ENCODE peak calls at places on chromosomes 4 and X, in five cellular contexts. B is stomach, D is breast epithelium, O is body of pancreas, I is IMR-90. E is an unnamed sample.

GRCh38 chr4:155966661-155967060 is 13.0 kb upstream of the CTSO start:
- DNase-seq in B (no peak), D (no peak), O (no peak), I (no peak), E (no peak)

GRCh38 chrX:151359931-151360871 is 36.8 kb upstream of the VMA21 start:
- DNase-seq in B (peak), D (no peak), O (peak), I (no peak), E (peak)

GRCh38 chr4:113293673-113294072 is 244.2 kb downstream of the ANK2 start:
- DNase-seq in B (no peak), D (no peak), O (no peak), I (no peak), E (no peak)

GRCh38 chr4:147423229-147423628 is 57.7 kb upstream of the EDNRA start:
- DNase-seq in B (no peak), D (no peak), O (no peak), I (no peak), E (no peak)

GRCh38 chrX:119468186-119468929 is at the start of gene SLC25A5:
- DNase-seq in B (peak), D (peak), O (peak), I (peak), E (peak)

GRCh38 chr4:179278647-179279046 is 1836.4 kb upstream of the AGA start:
- DNase-seq in B (no peak), D (no peak), O (no peak), I (no peak), E (no peak)

GRCh38 chr4:163484906-163485305 is 9.6 kb upstream of the TMA16 start:
- DNase-seq in B (peak), D (no peak), O (peak), I (peak), E (peak)

GRCh38 chrX:54641530-54641929 is 111.5 kb downstream of the GNL3L start:
- DNase-seq in B (no peak), D (no peak), O (no peak), I (no peak), E (no peak)

GRCh38 chrX:13082286-13083065 is 38.1 kb upstream of the FAM9C start:
- DNase-seq in B (no peak), D (no peak), O (no peak), I (no peak), E (no peak)

GRCh38 chrX:36087366-36087765 is 167.8 kb downstream of the CFAP47 start:
- DNase-seq in B (no peak), D (no peak), O (no peak), I (no peak), E (no peak)

GRCh38 chrX:111352424-111352823 is 59.6 kb downstream of the DCX start:
- DNase-seq in B (peak), D (no peak), O (peak), I (no peak), E (peak)

GRCh38 chrX:143455045-143455444 is 62.2 kb downstream of the SPANXN3 start:
- DNase-seq in B (no peak), D (no peak), O (no peak), I (no peak), E (no peak)

GRCh38 chr4:10346023-10346422 is 111.2 kb downstream of the ZNF518B start:
- DNase-seq in B (no peak), D (no peak), O (no peak), I (peak), E (no peak)

GRCh38 chr4:6562931-6563901 is 11.8 kb upstream of the MAN2B2 start:
- DNase-seq in B (no peak), D (no peak), O (no peak), I (no peak), E (no peak)

GRCh38 chr4:26218677-26219181 is 102.1 kb upstream of the RBPJ start:
- DNase-seq in B (no peak), D (no peak), O (no peak), I (no peak), E (no peak)

GRCh38 chr4:41156574-41156973 is 57.8 kb downstream of the APBB2 start:
- DNase-seq in B (no peak), D (no peak), O (no peak), I (peak), E (no peak)

GRCh38 chrX:276588-277171 is 4.5 kb upstream of the PLCXD1 start:
- DNase-seq in B (peak), D (peak), O (peak), I (peak), E (peak)

GRCh38 chrX:23228950-23229448 is 105.7 kb upstream of the PTCHD1 start:
- DNase-seq in B (no peak), D (no peak), O (no peak), I (no peak), E (no peak)

GRCh38 chr4:70945046-70945445 is 42.9 kb downstream of the MOB1B start:
- DNase-seq in B (no peak), D (no peak), O (no peak), I (peak), E (no peak)

GRCh38 chrX:111447298-111447697 is 35.3 kb upstream of the DCX start:
- DNase-seq in B (no peak), D (no peak), O (peak), I (no peak), E (no peak)

GRCh38 chr4:184731056-184731455 is 2.8 kb downstream of the CENPU start:
- DNase-seq in B (no peak), D (no peak), O (no peak), I (no peak), E (no peak)

GRCh38 chrX:50579955-50580354 is 109.3 kb upstream of the DGKK start:
- DNase-seq in B (peak), D (no peak), O (peak), I (peak), E (peak)

GRCh38 chrX:115949900-115950822 is 220.4 kb upstream of the AGTR2 start:
- DNase-seq in B (peak), D (no peak), O (peak), I (no peak), E (no peak)

GRCh38 chrX:13759152-13759718 is 24.7 kb downstream of the OFD1 start:
- DNase-seq in B (no peak), D (no peak), O (no peak), I (no peak), E (no peak)

GRCh38 chrX:45806410-45807121 is 605.9 kb upstream of the DIPK2B start:
- DNase-seq in B (no peak), D (no peak), O (no peak), I (peak), E (no peak)

GRCh38 chr4:108433832-108434231 is 186.5 kb upstream of the RPL34 start:
- DNase-seq in B (no peak), D (no peak), O (no peak), I (peak), E (no peak)

GRCh38 chrX:53262918-53263394 is 18.4 kb downstream of the IQSEC2 start:
- DNase-seq in B (no peak), D (no peak), O (no peak), I (peak), E (peak)

GRCh38 chr4:184819786-184820185 is 6.0 kb downstream of the ACSL1 start:
- DNase-seq in B (no peak), D (no peak), O (no peak), I (no peak), E (no peak)

GRCh38 chr4:119696963-119697362 is 68.4 kb upstream of the PDE5A start:
- DNase-seq in B (no peak), D (no peak), O (no peak), I (no peak), E (no peak)

GRCh38 chr4:59553063-59553738 is 1646.9 kb upstream of the ADGRL3 start:
- DNase-seq in B (no peak), D (no peak), O (no peak), I (no peak), E (peak)

GRCh38 chr4:8398347-8398746 is 42.2 kb downstream of the ACOX3 start:
- DNase-seq in B (no peak), D (no peak), O (no peak), I (no peak), E (no peak)

GRCh38 chrX:133375558-133376340 is 39.5 kb downstream of the GPC4 start:
- DNase-seq in B (peak), D (no peak), O (peak), I (no peak), E (peak)

GRCh38 chrX:74606799-74607198 is 7.6 kb downstream of the RLIM start:
- DNase-seq in B (no peak), D (no peak), O (no peak), I (no peak), E (no peak)

GRCh38 chr4:19623866-19624265 is 627.8 kb upstream of the SLIT2 start:
- DNase-seq in B (no peak), D (no peak), O (no peak), I (peak), E (no peak)

GRCh38 chr4:6885953-6886557 is 23.6 kb upstream of the TBC1D14 start:
- DNase-seq in B (peak), D (no peak), O (peak), I (peak), E (peak)

GRCh38 chrX:15523088-15523487 is 22.5 kb downstream of the BMX start:
- DNase-seq in B (no peak), D (no peak), O (no peak), I (no peak), E (no peak)

GRCh38 chrX:15525664-15526416 is 25.2 kb downstream of the BMX start:
- DNase-seq in B (no peak), D (no peak), O (no peak), I (no peak), E (no peak)

GRCh38 chrX:15529165-15529564 is 28.6 kb downstream of the BMX start:
- DNase-seq in B (no peak), D (no peak), O (no peak), I (no peak), E (no peak)

GRCh38 chrX:15522464-15522863 is 21.9 kb downstream of the BMX start:
- DNase-seq in B (no peak), D (no peak), O (no peak), I (no peak), E (no peak)

GRCh38 chrX:15524417-15524816 is 23.8 kb downstream of the BMX start:
- DNase-seq in B (no peak), D (no peak), O (no peak), I (peak), E (no peak)
- TF ChIP-seq POLR2A in B (no peak), D (no peak), O (no peak), I (no peak), E (no peak)

DNA sequence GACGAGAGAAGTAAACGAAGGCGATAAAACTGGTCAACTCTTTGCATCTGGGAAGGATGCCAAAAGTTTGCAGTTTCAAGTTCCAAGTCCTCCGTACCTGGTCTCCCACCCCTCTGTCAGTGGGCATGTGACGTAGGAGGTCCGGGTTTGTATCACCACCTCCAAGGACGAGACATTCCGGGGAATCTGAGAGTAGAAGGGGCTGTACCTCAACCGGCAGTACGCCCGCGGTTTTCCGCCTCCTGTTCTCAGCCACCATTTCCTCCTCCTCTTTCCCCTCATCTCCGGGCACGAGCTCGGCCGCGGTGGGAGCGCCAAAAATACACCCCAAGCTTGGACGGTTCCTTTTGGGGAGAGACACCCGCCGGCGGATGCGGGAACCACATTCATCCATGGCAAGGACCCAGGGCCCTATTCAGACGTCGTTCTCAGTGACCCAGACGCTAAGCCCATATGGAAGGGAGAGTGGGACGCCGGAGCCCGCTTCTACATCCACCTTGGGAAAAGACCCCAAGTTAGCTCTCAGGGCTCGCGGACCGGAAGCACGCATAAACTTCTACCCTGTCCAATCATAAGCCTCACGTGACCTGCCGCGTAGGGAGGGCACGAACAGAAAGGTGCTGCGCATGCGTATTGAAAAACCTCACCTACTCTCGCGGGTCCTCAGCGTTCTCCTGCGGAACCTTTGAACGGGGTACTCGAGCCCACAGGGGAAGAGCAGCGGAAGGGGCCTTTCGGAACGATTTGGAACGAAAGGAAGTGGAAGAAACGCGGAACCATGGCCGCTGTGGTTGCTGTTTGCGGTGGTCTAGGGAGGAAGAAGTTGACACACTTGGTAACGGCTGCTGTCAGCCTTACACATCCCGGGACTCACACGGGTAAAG is at the start of the genes HELQ and MRPS18C:
- DNase-seq in B (peak), D (peak), O (peak), I (peak), E (peak)
- TF ChIP-seq POLR2A in B (no peak), D (peak), O (peak), I (peak), E (peak)

DNA sequence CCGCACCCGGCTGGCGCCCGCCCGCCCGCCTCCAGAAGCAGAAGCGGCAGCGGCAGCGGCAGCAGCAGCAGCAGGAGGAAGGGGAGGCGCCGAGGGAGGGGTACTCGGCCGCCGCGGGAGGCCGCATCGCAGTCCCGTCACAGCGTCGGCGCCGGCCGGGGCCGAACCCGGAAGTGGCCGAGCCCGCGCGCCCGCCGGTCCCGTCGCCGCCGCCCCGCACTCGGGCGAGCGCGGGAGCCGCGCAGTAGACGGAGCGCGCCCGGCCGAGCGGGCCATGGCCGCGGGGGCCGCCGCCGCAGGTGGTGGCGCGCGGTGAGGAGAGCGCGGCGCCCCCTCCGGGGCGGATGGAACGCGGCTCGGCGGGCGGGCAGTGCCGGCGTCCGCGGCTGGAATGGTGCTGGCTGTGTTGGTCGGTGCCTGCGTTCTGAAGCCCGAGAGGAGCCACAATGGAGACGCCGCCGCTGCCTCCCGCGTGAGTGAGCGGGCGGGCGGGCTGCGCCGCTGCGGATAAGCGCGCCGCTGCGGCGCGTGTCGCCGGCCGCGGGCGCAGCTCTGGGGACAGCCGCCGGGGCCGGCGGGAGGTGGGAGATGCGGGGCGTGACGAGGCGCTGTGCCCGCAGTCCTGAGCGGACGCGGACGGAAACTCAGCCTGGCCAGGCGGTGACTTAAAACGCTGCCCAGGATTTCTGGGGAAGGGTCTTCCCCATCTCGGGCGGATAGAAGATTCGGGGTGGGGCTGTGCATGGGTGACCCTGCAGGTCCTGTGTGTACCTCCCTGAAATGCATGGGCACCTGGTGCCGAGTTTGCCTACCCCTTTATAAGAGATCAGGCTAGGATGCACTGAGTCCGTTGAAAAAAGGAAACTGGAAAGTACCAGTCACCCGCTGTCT is at the start of gene KLHL2:
- DNase-seq in B (peak), D (peak), O (peak), I (peak), E (peak)
- TF ChIP-seq POLR2A in B (no peak), D (no peak), O (peak), I (peak), E (peak)

DNA sequence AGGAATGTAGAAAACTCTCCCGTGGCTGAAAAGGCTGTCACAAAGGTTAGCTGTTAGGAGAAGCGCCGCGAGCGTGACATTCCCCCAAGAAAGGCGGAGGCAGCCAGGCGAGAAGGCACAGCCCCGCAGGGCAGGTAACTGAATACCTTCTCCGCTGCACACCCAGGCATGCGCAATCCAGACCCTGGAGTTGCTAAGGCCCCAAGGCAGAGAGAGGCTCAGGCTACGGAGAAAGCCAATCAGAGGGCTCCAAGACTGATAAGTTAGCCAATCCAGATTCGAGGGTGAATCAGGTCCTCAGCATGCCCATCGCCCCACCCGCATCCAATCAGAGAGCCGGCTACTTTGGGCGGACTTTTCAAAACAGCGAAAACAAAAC is 485 bp upstream of the CCNG2 start:
- DNase-seq in B (peak), D (peak), O (peak), I (peak), E (peak)
- TF ChIP-seq POLR2A in B (peak), D (peak), O (peak), I (no peak), E (peak)

GRCh38 chrX:153597351-153597750 is 1.6 kb downstream of the CCNQ start:
- DNase-seq in B (no peak), D (no peak), O (no peak), I (no peak), E (no peak)

GRCh38 chrX:153599192-153600031 is 473 bp upstream of the CCNQ start:
- DNase-seq in B (peak), D (peak), O (peak), I (peak), E (peak)

GRCh38 chrX:153600032-153600373 is 1.1 kb upstream of the CCNQ start:
- DNase-seq in B (no peak), D (no peak), O (no peak), I (no peak), E (no peak)

GRCh38 chrX:153600921-153601320 is 2.0 kb upstream of the CCNQ start:
- DNase-seq in B (no peak), D (no peak), O (no peak), I (no peak), E (no peak)

DNA sequence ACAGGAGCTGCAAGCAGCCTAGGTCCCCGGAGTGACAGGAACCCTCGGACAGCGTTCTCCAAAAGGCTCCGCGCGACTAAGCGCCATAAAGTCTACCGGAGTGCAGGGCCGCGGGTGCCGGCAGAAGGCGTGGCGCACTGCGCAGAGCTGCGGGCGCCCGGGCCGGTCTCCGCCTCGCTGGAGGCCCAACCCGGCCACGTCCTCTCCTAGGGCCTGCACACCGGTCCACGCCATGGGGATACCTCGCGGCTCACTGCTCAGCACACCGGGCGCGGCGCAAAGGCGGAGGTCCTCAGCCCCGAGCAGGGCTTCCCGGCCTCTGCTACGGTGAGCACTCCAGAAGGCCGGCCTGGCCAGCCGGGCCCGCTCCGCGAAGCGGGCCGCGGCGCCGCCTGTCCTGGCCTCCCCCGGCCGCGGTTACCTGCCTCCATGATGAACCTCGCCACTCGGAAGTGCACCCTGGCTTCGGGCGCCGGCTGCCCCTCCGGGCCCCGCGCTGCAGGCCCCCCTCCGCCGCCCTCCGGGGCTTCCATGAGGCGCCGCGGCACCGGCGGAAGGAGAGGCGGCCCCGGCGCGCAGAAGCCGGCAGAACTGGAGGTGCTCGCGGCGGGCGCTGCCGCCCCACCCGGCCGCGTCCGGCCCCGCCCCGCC is at the start of gene CCNQ:
- DNase-seq in B (peak), D (no peak), O (peak), I (peak), E (peak)
- TF ChIP-seq POLR2A in B (no peak), D (no peak), O (peak), I (peak), E (peak)

DNA sequence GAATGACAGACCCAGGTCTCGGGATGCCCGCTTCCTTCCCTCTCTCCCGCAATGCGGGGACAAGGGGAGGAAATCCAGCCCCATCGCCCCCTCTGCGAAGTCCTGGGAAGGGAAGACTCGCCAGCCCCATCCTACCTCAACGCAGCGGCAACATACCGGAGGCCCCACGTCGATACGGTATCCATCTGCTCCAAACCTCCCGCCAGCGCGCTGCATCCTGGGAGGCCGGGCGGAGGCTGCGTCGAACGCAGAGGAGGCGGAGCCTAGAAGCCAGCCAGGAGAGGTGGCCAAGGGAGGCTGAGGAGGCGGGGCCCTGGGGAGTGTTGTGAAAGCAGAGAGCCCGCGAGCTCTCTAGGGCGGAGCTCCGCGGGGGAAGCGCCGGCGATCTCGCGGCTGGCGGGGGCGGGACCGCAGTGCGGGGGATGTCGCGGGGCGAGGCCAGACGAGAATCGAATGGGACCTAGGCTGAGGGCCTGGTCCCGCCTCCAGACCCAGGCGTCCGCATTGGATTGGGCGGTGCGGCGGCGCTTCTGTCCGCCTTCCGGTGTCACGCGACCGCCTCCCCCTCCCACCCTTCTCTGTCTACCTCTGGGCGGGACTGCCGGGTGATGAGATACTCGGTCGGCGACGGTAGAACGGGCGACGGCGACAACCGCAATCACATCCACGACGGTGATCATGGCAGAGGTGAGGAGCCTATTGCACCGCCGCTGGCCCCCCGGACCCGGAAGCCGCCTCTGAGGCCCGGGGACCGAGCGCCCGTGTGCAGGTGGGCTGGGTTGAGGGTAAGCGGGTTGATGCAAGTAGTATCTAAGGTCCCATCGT is at the start of the genes FANCB and MOSPD2:
- DNase-seq in B (peak), D (peak), O (peak), I (peak), E (peak)
- TF ChIP-seq POLR2A in B (no peak), D (no peak), O (peak), I (no peak), E (peak)

GRCh38 chr4:188289531-188289930 is 150.3 kb downstream of the TRIML1 start:
- DNase-seq in B (no peak), D (no peak), O (no peak), I (no peak), E (no peak)
- TF ChIP-seq POLR2A in B (no peak), D (no peak), O (no peak), I (no peak), E (no peak)